ENCODE peak calls at places on chromosome 19, in six cellular contexts. O, A, S, E, I and B are unnamed samples.

GRCh38 chr19:29620931-29621351 is 14.9 kb downstream of the POP4 start:
- DNase-seq in A (peak), O (no peak), S (no peak), I (no peak), E (no peak), B (no peak)

GRCh38 chr19:36423925-36424324 is 5.5 kb upstream of the ZFP82 start:
- DNase-seq in S (no peak), A (no peak), I (no peak), O (no peak), E (no peak), B (no peak)

GRCh38 chr19:6362351-6362801 is 1.0 kb downstream of the CLPP start:
- DNase-seq in I (peak), E (no peak), O (no peak), A (no peak), S (no peak), B (no peak)

GRCh38 chr19:13298565-13299481 is 148.6 kb downstream of the IER2 start:
- DNase-seq in A (no peak), E (no peak), S (no peak), O (no peak), I (no peak), B (no peak)

GRCh38 chr19:39303373-39304184 is 7.4 kb downstream of the IFNL1 start:
- DNase-seq in S (no peak), A (no peak), O (no peak), E (no peak), I (no peak), B (no peak)

GRCh38 chr19:8910775-8911414 is 78.7 kb downstream of the MBD3L1 start:
- DNase-seq in I (no peak), S (no peak), A (no peak), E (no peak), O (no peak), B (no peak)

GRCh38 chr19:51598159-51598915 is 27.3 kb downstream of the ZNF175 start:
- DNase-seq in I (no peak), S (no peak), O (no peak), E (no peak), A (no peak), B (no peak)

GRCh38 chr19:3298853-3299449 is 67.4 kb upstream of the NFIC start:
- DNase-seq in O (no peak), A (no peak), I (no peak), S (no peak), E (no peak), B (no peak)

GRCh38 chr19:48480476-48481190 is 11.5 kb downstream of the CYTH2 start:
- DNase-seq in A (peak), O (no peak), E (no peak), I (peak), S (peak), B (no peak)

GRCh38 chr19:33390908-33391630 is 17.6 kb downstream of the CEBPG start:
- DNase-seq in I (no peak), O (no peak), A (peak), E (no peak), S (no peak), B (peak)